ENCODE peak calls at places on chromosome 10, in eight cellular contexts. One of them, this sample, is unnamed.
A peak's percentile ranks its signal among the peaks of the same experiment; 100 is the strongest.

GRCh38 chr10:62354941-62355340 is 19.2 kb upstream of the ZNF365 start:
- DNase-seq in HEK293T: no peak
- DNase-seq in GM19239: no peak
- DNase-seq in cardiac fibroblast: no peak
- DNase-seq in aorta: no peak
- DNase-seq in non-pigmented ciliary epithelial cell: peak; percentile 60
- DNase-seq in RPMI7951: peak; percentile 22
- DNase-seq in activated B cell treated with CpG ODN at 0.5 μM for 24 hours: no peak
- DNase-seq in this sample: no peak

GRCh38 chr10:121007264-121007663 is 156.1 kb downstream of the WDR11 start:
- DNase-seq in cardiac fibroblast: no peak
- DNase-seq in activated B cell treated with CpG ODN at 0.5 μM for 24 hours: no peak
- DNase-seq in HEK293T: no peak
- DNase-seq in non-pigmented ciliary epithelial cell: no peak
- DNase-seq in GM19239: no peak
- DNase-seq in aorta: no peak
- DNase-seq in RPMI7951: peak; percentile 19
- DNase-seq in this sample: no peak

GRCh38 chr10:489335-489734 is 200.1 kb downstream of the DIP2C start:
- DNase-seq in non-pigmented ciliary epithelial cell: no peak
- DNase-seq in cardiac fibroblast: no peak
- DNase-seq in GM19239: no peak
- DNase-seq in activated B cell treated with CpG ODN at 0.5 μM for 24 hours: no peak
- DNase-seq in RPMI7951: no peak
- DNase-seq in HEK293T: no peak
- DNase-seq in aorta: no peak
- DNase-seq in this sample: no peak

GRCh38 chr10:6518791-6519430 is 61.2 kb downstream of the PRKCQ start:
- DNase-seq in non-pigmented ciliary epithelial cell: no peak
- DNase-seq in aorta: no peak
- DNase-seq in GM19239: no peak
- DNase-seq in RPMI7951: no peak
- DNase-seq in cardiac fibroblast: no peak
- DNase-seq in HEK293T: no peak
- DNase-seq in activated B cell treated with CpG ODN at 0.5 μM for 24 hours: no peak
- DNase-seq in this sample: no peak

GRCh38 chr10:119309423-119309770 is 102.0 kb downstream of the GRK5 start:
- DNase-seq in HEK293T: no peak
- DNase-seq in activated B cell treated with CpG ODN at 0.5 μM for 24 hours: no peak
- DNase-seq in cardiac fibroblast: no peak
- DNase-seq in aorta: no peak
- DNase-seq in non-pigmented ciliary epithelial cell: no peak
- DNase-seq in RPMI7951: no peak
- DNase-seq in GM19239: no peak
- DNase-seq in this sample: no peak

GRCh38 chr10:52066383-52066782 is 247.7 kb upstream of the DKK1 start:
- DNase-seq in HEK293T: peak; percentile 43
- DNase-seq in cardiac fibroblast: no peak
- DNase-seq in activated B cell treated with CpG ODN at 0.5 μM for 24 hours: no peak
- DNase-seq in aorta: no peak
- DNase-seq in RPMI7951: peak; percentile 0
- DNase-seq in GM19239: no peak
- DNase-seq in non-pigmented ciliary epithelial cell: no peak
- DNase-seq in this sample: no peak

GRCh38 chr10:130756651-130757050 is 554.9 kb downstream of the TCERG1L start:
- DNase-seq in non-pigmented ciliary epithelial cell: no peak
- DNase-seq in RPMI7951: no peak
- DNase-seq in aorta: no peak
- DNase-seq in activated B cell treated with CpG ODN at 0.5 μM for 24 hours: no peak
- DNase-seq in GM19239: no peak
- DNase-seq in cardiac fibroblast: no peak
- DNase-seq in HEK293T: no peak
- DNase-seq in this sample: no peak

GRCh38 chr10:122878799-122879338 is 512 bp downstream of the FAM24B start:
- DNase-seq in GM19239: no peak
- DNase-seq in cardiac fibroblast: peak; percentile 23
- DNase-seq in non-pigmented ciliary epithelial cell: no peak
- DNase-seq in activated B cell treated with CpG ODN at 0.5 μM for 24 hours: no peak
- DNase-seq in aorta: no peak
- DNase-seq in HEK293T: no peak
- DNase-seq in RPMI7951: no peak
- DNase-seq in this sample: no peak

GRCh38 chr10:72081772-72082590 is 6.4 kb downstream of the SPOCK2 start:
- DNase-seq in cardiac fibroblast: no peak
- DNase-seq in activated B cell treated with CpG ODN at 0.5 μM for 24 hours: no peak
- DNase-seq in HEK293T: no peak
- DNase-seq in aorta: no peak
- DNase-seq in RPMI7951: no peak
- DNase-seq in non-pigmented ciliary epithelial cell: no peak
- DNase-seq in GM19239: no peak
- DNase-seq in this sample: no peak

GRCh38 chr10:110376021-110376773 is 71.5 kb upstream of the SMNDC1 start:
- DNase-seq in non-pigmented ciliary epithelial cell: no peak
- DNase-seq in HEK293T: no peak
- DNase-seq in aorta: peak; percentile 49
- DNase-seq in cardiac fibroblast: peak; percentile 23
- DNase-seq in activated B cell treated with CpG ODN at 0.5 μM for 24 hours: no peak
- DNase-seq in RPMI7951: peak; percentile 80
- DNase-seq in GM19239: no peak
- DNase-seq in this sample: no peak

GRCh38 chr10:75407296-75407715 is 5.7 kb upstream of the ZNF503 start:
- DNase-seq in non-pigmented ciliary epithelial cell: no peak
- DNase-seq in cardiac fibroblast: no peak
- DNase-seq in activated B cell treated with CpG ODN at 0.5 μM for 24 hours: no peak
- DNase-seq in HEK293T: no peak
- DNase-seq in GM19239: no peak
- DNase-seq in aorta: no peak
- DNase-seq in RPMI7951: no peak
- DNase-seq in this sample: no peak